ENCODE peak calls at places on chromosomes 3 and 15, in seven cellular contexts. O, J, E, M, A, V and H are unnamed samples.

GRCh38 chr15:64740361-64741170 is 34.8 kb downstream of the RBPMS2 start:
- DNase-seq in O (peak), J (no peak), E (peak), M (no peak), A (peak), V (no peak), H (no peak)

GRCh38 chr15:62895139-62895866 is 147.2 kb upstream of the TPM1 start:
- DNase-seq in O (no peak), J (no peak), E (no peak), M (peak), A (peak), V (no peak), H (no peak)

GRCh38 chr3:155891341-155891740 is 20.9 kb downstream of the GMPS start:
- DNase-seq in O (no peak), J (no peak), E (no peak), M (no peak), A (no peak), V (no peak), H (no peak)

GRCh38 chr3:188974856-188975611 is 196.7 kb upstream of the TPRG1 start:
- DNase-seq in O (no peak), J (no peak), E (no peak), M (no peak), A (no peak), V (no peak), H (no peak)

GRCh38 chr3:38490288-38490860 is 5.8 kb upstream of the EXOG start:
- DNase-seq in O (no peak), J (no peak), E (no peak), M (no peak), A (no peak), V (no peak), H (no peak)

GRCh38 chr3:115922681-115923347 is 299.5 kb downstream of the GAP43 start:
- DNase-seq in O (no peak), J (no peak), E (no peak), M (peak), A (peak), V (no peak), H (no peak)

GRCh38 chr3:114033721-114034120 is 22.6 kb downstream of the CCDC191 start:
- DNase-seq in O (no peak), J (no peak), E (no peak), M (no peak), A (no peak), V (no peak), H (no peak)

GRCh38 chr15:85702321-85703230 is 92.1 kb downstream of the KLHL25 start:
- DNase-seq in O (no peak), J (no peak), E (no peak), M (no peak), A (peak), V (no peak), H (no peak)

GRCh38 chr3:11846281-11847034 is at the start of gene TAMM41:
- DNase-seq in O (peak), J (peak), E (peak), M (peak), A (peak), V (peak), H (peak)

GRCh38 chr3:29152379-29152778 is 128.5 kb upstream of the RBMS3 start:
- DNase-seq in O (no peak), J (no peak), E (no peak), M (no peak), A (no peak), V (no peak), H (no peak)
- TF ChIP-seq CTCF in O (peak), J (no peak), E (no peak), M (no peak), A (no peak), V (no peak), H (no peak)

DNA sequence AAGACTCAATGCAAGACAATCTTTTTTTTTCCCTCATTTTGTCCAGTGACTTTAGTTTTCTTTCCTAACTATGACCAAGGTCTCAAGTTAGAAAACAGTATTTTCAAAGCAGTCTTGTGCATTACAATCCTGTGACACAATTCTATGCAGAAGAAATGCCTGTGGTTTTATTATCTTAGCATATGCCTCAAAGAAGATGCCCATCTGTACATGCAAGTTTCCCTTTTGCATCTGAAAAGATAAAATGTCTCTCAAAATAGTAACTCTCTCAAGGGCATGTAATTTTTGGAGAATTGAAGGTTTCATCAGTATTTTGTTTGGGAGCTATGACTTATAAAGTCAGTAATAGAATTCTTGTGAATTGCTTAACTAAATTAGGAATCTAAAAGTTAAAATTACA is 292.0 kb upstream of the SUCLG2 start:
- DNase-seq in O (no peak), J (no peak), E (no peak), M (no peak), A (peak), V (no peak), H (no peak)
- TF ChIP-seq CTCF in O (no peak), J (no peak), E (no peak), M (no peak), A (no peak), V (no peak), H (no peak)

DNA sequence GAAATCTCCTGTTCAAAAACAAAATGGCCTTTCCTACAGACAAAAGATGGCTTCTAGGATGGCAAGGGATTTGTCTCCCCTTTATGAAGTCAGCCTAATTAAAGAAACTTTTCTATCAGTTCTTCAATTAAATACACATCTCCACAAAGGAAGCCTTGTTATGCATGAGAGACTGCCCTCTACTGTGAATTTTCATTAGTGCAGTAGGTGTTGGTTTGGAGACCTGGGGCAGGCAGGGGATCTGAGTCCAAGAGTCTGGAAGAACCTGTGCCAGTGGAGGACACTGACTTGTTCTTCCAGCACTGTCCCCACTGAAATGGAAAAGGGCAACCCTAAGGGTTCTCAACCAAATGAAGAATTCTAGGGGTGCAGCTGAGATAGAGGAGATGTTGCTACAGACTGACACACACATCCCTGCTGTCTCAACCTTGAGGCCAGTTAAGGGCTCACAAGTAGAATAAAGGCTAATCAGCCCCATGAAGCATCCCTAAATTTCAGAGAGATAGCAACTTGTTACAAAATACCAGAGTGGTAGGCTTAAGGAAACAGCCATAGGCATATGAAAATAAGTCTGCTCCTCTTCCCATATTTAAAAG is 174.0 kb upstream of the PRICKLE2 start:
- DNase-seq in O (peak), J (no peak), E (peak), M (peak), A (peak), V (peak), H (no peak)
- TF ChIP-seq CTCF in O (peak), J (peak), E (peak), M (peak), A (peak), V (peak), H (peak)

GRCh38 chr3:158789592-158789991 is 12.3 kb upstream of the MFSD1 start:
- DNase-seq in O (peak), J (no peak), E (no peak), M (no peak), A (peak), V (no peak), H (no peak)
- TF ChIP-seq CTCF in O (peak), J (no peak), E (peak), M (peak), A (peak), V (no peak), H (no peak)

DNA sequence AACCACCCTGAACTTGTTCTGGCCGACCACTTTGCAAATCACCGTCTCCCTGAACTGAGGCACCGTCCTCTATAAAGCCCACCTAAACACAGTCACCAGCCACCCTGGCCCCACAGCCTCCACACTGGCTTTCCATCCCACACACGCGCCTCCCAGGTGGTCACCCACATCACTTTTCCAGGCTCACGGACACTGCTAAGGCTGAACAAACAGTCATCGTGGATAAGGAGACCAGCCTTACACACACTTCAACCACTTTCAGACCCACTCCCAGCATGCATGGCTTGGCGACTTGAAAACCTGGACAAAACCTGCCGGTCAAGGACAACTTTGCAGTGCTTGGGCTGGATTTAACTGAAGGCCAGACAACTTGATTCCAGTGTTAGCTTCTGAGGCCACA is 8.4 kb downstream of the CHSY1 start:
- DNase-seq in O (no peak), J (no peak), E (no peak), M (no peak), A (no peak), V (no peak), H (no peak)
- TF ChIP-seq CTCF in O (no peak), J (no peak), E (no peak), M (no peak), A (no peak), V (no peak), H (no peak)

GRCh38 chr3:105366302-105367062 is at the start of gene ALCAM:
- DNase-seq in O (peak), J (peak), E (peak), M (peak), A (peak), V (peak), H (peak)
- TF ChIP-seq CTCF in O (peak), J (peak), E (peak), M (peak), A (peak), V (peak), H (peak)

DNA sequence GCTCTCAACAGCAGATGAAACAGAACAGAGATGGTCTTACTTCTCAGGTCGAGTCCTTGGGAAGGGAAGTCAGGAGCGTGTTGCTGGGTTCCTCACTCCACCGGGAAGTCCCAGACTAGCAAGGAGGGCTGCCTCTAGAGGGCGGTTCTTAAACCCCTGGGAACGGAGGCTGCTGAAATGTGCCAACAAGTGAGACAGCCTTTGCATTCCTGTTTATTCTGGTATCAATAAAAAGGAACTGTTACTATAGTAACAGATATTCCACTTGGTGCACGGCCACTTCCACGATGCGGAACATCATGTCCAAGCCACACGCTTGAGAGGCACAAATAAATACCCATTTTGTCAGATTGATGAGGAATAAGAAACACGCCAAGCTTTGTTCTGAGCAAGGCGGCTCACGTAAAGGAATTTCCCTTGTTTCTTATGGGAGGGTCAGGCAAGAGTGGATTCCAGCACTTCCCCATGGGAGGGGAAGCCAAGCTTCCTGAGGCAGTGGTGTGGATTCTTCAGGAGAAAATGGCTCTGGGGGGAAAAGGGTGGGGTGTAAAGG is at the start of gene FAM107A:
- DNase-seq in O (no peak), J (no peak), E (peak), M (no peak), A (peak), V (peak), H (no peak)
- TF ChIP-seq CTCF in O (no peak), J (no peak), E (peak), M (peak), A (peak), V (peak), H (no peak)

GRCh38 chr3:161132391-161132790 is 27.2 kb upstream of the B3GALNT1 start:
- DNase-seq in O (no peak), J (no peak), E (no peak), M (no peak), A (no peak), V (no peak), H (no peak)
- TF ChIP-seq CTCF in O (no peak), J (no peak), E (no peak), M (no peak), A (no peak), V (no peak), H (no peak)